ENCODE peak calls at places on chromosomes 4 and X, in eight cellular contexts. M is left lung; F is endodermal cell; S is CD8-positive, alpha-beta T cell; Z is pancreas; T is body of pancreas; N is H1; K is MM.1S. A is an unnamed sample.

GRCh38 chrX:3788494-3789233 is 75.2 kb upstream of the PRKX start:
- DNase-seq in F (peak), Z (no peak), N (no peak), S (peak), K (no peak), M (no peak), T (no peak), A (no peak)

GRCh38 chr4:5024673-5025072 is 5.4 kb upstream of the CYTL1 start:
- DNase-seq in M (no peak), K (no peak), N (no peak), Z (no peak), S (no peak), T (peak), F (no peak), A (no peak)

GRCh38 chrX:1249101-1249887 is 19.3 kb upstream of the CSF2RA start:
- DNase-seq in K (no peak), F (peak), S (peak), T (peak), Z (no peak), M (peak), N (no peak), A (peak)

GRCh38 chr4:53563824-53564223 is 27.5 kb downstream of the LNX1 start:
- DNase-seq in F (no peak), M (no peak), K (no peak), Z (no peak), N (no peak), T (no peak), S (no peak), A (no peak)

GRCh38 chr4:33037464-33037863 is 2317.3 kb downstream of the PCDH7 start:
- DNase-seq in K (no peak), M (no peak), Z (no peak), T (no peak), N (no peak), S (no peak), F (peak), A (no peak)

GRCh38 chr4:110799171-110799570 is 176.3 kb upstream of the PITX2 start:
- DNase-seq in M (no peak), Z (no peak), F (no peak), K (no peak), S (no peak), T (no peak), N (no peak), A (no peak)

GRCh38 chr4:86898562-86898961 is 6.3 kb upstream of the C4orf36 start:
- DNase-seq in K (no peak), F (peak), S (no peak), Z (no peak), M (no peak), N (peak), T (no peak), A (no peak)

GRCh38 chrX:13216139-13216538 is 103.7 kb downstream of the ATXN3L start:
- DNase-seq in S (no peak), K (no peak), M (no peak), F (no peak), Z (no peak), T (no peak), N (no peak), A (no peak)

GRCh38 chr4:145552181-145552822 is 66.9 kb upstream of the MMAA start:
- DNase-seq in K (peak), S (no peak), M (no peak), F (no peak), Z (no peak), N (no peak), T (no peak), A (no peak)

GRCh38 chr4:105417624-105418023 is 56.2 kb downstream of the PPA2 start:
- DNase-seq in T (peak), F (no peak), M (no peak), Z (no peak), K (no peak), N (no peak), S (no peak), A (no peak)

GRCh38 chr4:25760518-25761157 is 102.2 kb downstream of the SEL1L3 start:
- DNase-seq in M (no peak), K (no peak), T (no peak), F (no peak), N (no peak), Z (no peak), S (no peak), A (no peak)

DNA sequence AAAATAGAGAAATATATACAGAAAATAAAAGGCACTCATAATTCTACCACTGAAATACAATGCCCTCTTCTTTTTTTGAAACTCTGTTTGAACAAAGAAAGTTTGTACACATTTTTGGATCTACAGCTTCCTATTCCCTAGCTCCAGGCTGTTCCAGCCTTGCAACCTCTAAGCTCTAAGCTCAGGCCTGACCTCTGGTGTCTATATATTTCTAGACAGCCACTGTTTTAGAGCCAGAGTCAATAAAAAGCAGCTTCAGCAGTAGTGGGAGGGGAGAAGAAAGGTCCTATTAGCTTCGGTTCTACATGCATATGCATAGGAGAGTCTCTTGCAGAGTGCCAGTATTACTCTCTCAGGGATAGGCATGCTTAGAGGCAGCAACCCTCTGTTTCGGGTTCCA is 39.7 kb downstream of the CLDN2 start:
- DNase-seq in N (no peak), M (no peak), S (no peak), K (no peak), Z (no peak), T (peak), F (peak), A (no peak)
- TF ChIP-seq CTCF in N (peak), M (no peak), S (no peak), K (no peak), Z (no peak), T (peak), F (peak), A (no peak)

DNA sequence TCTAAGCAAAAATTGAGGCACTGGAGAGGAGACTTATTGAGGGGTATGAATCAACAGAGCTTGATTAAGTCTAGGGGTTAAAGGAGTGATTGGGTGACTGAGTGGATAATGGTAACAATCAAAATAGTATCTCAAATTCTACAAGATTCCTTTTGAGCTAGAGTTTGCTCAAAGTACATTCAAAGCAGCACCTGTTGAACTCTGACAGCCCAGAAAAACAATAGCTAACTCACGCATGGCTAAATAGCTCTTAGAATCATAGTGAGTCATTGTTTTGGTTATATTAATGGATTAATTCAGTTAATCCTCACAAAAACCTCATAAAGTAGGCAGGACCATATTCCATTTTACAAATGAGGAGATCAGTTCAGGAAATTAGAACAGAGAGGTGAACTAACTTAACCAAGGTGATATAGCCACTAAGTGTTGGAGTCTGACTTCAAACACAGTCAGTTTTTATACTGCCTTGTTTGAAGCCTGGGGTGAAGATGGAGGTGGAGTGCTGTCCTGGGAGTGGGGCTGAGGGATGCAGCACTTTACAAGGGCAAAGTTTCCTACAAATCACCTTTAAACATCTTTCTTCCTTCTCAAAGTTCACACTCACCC is 35.9 kb upstream of the PPM1K start:
- DNase-seq in T (no peak), M (no peak), K (peak), N (no peak), F (no peak), Z (no peak), S (no peak), A (no peak)
- H3K27ac ChIP-seq in T (no peak), M (peak), K (peak), N (no peak), F (peak), Z (no peak), S (no peak), A (peak)

GRCh38 chr4:23234716-23235115 is 542.0 kb downstream of the GBA3 start:
- DNase-seq in K (no peak), T (no peak), Z (no peak), N (no peak), F (no peak), M (no peak), S (no peak), A (no peak)
- TF ChIP-seq CTCF in K (no peak), T (no peak), Z (no peak), N (no peak), F (no peak), M (no peak), S (no peak), A (no peak)

DNA sequence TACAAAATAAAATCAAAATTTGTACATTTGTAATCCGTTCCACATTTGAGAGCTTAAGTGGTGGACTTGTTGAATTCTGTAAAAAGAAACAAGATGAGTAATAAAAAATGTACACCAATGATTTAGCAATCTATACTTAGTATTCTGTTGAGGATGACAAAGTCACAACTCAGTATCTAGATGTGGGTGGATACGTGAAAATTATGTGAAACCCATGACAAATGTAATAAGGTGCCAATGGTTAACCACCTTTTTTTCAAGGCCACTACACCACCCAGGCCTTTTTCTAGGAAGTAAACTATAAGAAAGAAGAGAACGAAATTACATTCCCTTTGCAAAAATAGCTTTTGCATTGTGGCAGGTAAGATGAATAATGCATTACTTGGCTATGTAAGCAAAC is 77.0 kb downstream of the ATP8A1 start:
- DNase-seq in M (no peak), Z (no peak), N (no peak), K (no peak), T (no peak), S (no peak), F (no peak), A (no peak)
- H3K27ac ChIP-seq in M (no peak), Z (no peak), N (no peak), K (no peak), T (no peak), S (no peak), F (no peak), A (no peak)

GRCh38 chrX:133923113-133923512 is 62.3 kb downstream of the GPC3 start:
- DNase-seq in M (no peak), K (peak), F (no peak), S (no peak), N (no peak), T (no peak), Z (no peak), A (no peak)

GRCh38 chrX:133921084-133921483 is 64.3 kb downstream of the GPC3 start:
- DNase-seq in T (no peak), M (no peak), K (no peak), S (no peak), F (no peak), N (no peak), Z (no peak), A (no peak)

GRCh38 chrX:133923548-133923947 is 61.8 kb downstream of the GPC3 start:
- DNase-seq in M (no peak), K (no peak), F (no peak), Z (no peak), S (no peak), T (no peak), N (no peak), A (no peak)

GRCh38 chrX:133922390-133922772 is 63.0 kb downstream of the GPC3 start:
- DNase-seq in K (peak), F (no peak), S (no peak), T (no peak), Z (no peak), N (no peak), M (no peak), A (no peak)

GRCh38 chrX:133921764-133922389 is 63.5 kb downstream of the GPC3 start:
- DNase-seq in S (no peak), T (peak), K (peak), F (peak), M (no peak), Z (peak), N (peak), A (peak)
- TF ChIP-seq CTCF in S (no peak), T (peak), K (peak), F (peak), M (peak), Z (peak), N (peak), A (no peak)

GRCh38 chrX:47499291-47499690 is 16.3 kb upstream of the ZNF41 start:
- DNase-seq in K (no peak), N (no peak), T (no peak), S (no peak), F (no peak), Z (no peak), M (no peak), A (no peak)

GRCh38 chrX:47501226-47502071 is 18.4 kb upstream of the ZNF41 start:
- DNase-seq in N (no peak), K (peak), Z (no peak), F (no peak), T (no peak), M (no peak), S (no peak), A (no peak)

GRCh38 chrX:47500541-47500940 is 17.5 kb upstream of the ZNF41 start:
- DNase-seq in K (no peak), T (no peak), F (no peak), Z (no peak), S (no peak), M (no peak), N (no peak), A (no peak)

GRCh38 chrX:47498411-47498810 is 15.4 kb upstream of the ZNF41 start:
- DNase-seq in F (no peak), Z (no peak), T (no peak), N (no peak), M (no peak), K (no peak), S (no peak), A (no peak)

DNA sequence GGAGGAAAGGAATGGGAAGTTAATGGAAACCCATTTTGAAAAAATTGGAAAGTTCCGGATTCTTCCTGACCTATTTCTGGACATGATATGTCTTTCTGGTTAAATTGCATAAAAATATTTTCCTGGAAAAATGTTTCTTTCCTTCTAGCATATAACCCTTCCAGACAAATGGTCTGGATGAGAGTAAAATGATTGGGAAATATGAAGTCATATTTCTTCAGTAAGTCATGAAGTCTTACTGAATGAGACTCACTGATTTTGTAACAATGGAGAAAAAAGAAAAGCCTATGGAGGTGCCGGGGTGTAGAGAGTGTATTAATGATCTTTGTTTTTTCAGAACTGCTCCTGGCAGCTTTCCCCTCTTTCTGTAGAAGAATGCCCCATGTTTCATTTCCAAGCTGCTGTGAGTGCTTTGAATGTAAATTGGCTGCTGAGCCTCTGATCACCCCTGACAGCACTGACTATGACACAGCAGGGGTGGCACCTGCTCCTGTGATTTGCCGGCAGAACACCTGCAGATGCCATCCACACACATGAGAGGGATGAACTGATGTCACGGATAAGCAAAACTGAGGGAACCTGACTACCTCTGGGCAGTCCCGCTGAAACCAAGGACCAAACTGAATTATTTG is 19.7 kb upstream of the ZNF41 start:
- DNase-seq in N (no peak), T (no peak), Z (no peak), S (no peak), M (no peak), K (peak), F (peak), A (no peak)
- H3K27ac ChIP-seq in N (no peak), T (no peak), Z (no peak), S (no peak), M (no peak), K (peak), F (no peak), A (no peak)

DNA sequence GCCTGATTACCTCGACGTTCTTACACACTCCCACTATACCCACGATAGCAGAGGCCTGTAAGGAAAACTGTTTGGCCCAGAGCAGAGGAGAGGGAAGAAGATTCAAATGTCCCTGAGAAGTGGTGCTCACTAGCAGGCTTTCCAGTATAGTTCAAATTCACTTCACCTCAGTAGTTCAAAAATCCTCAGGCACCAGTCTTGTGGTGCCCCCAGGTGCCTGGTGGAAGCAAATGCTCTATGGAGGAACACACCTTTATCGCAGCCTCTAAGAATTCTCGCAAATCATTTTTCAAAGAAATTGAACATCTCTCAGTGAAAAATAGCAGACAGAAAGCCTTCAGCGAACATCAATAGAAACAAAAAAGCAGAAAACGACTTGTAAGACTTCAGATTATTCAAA is 12.2 kb upstream of the MTMR1 start:
- DNase-seq in Z (no peak), T (peak), M (no peak), S (no peak), F (peak), K (no peak), N (no peak), A (no peak)
- TF ChIP-seq CTCF in Z (peak), T (peak), M (peak), S (no peak), F (peak), K (peak), N (peak), A (no peak)

GRCh38 chr4:24537025-24537424 is 47.3 kb downstream of the DHX15 start:
- DNase-seq in K (no peak), F (no peak), M (no peak), T (no peak), Z (no peak), N (no peak), S (no peak), A (no peak)
- H3K27ac ChIP-seq in K (no peak), F (no peak), M (no peak), T (no peak), Z (no peak), N (no peak), S (no peak), A (no peak)